ENCODE peak calls at places on chromosomes 13 and 19, in seven cellular contexts. O, P, Y, B, Z, X and I are unnamed samples.

GRCh38 chr13:111114362-111115050 is 604 bp upstream of the ARHGEF7 start:
- DNase-seq in O (no peak), P (peak), Y (peak), B (no peak), Z (no peak), X (peak), I (peak)

GRCh38 chr13:37640499-37640898 is 41.9 kb upstream of the POSTN start:
- DNase-seq in O (no peak), P (peak), Y (no peak), B (no peak), Z (peak), X (no peak), I (no peak)

GRCh38 chr13:99894105-99894504 is 77.5 kb downstream of the ZIC5 start:
- DNase-seq in O (no peak), P (no peak), Y (no peak), B (no peak), Z (no peak), X (no peak), I (peak)

GRCh38 chr13:62696490-62696889 is 1280.8 kb upstream of the PCDH20 start:
- DNase-seq in O (no peak), P (no peak), Y (no peak), B (no peak), Z (no peak), X (no peak), I (no peak)

GRCh38 chr19:789473-790052 is 7.7 kb upstream of the PTBP1 start:
- DNase-seq in O (no peak), P (no peak), Y (peak), B (no peak), Z (no peak), X (no peak), I (no peak)

GRCh38 chr19:15378529-15379082 is 981 bp downstream of the AKAP8 start:
- DNase-seq in O (no peak), P (peak), Y (no peak), B (peak), Z (peak), X (no peak), I (peak)

GRCh38 chr13:106566682-106567420 is 1.1 kb downstream of the ARGLU1 start:
- DNase-seq in O (no peak), P (peak), Y (peak), B (peak), Z (peak), X (no peak), I (peak)

GRCh38 chr13:107817652-107818287 is 397.6 kb downstream of the LIG4 start:
- DNase-seq in O (no peak), P (no peak), Y (no peak), B (no peak), Z (no peak), X (no peak), I (no peak)

GRCh38 chr13:102286326-102286725 is 115.5 kb downstream of the FGF14 start:
- DNase-seq in O (no peak), P (peak), Y (no peak), B (no peak), Z (peak), X (no peak), I (no peak)

GRCh38 chr13:28401303-28402056 is 93.4 kb downstream of the FLT1 start:
- DNase-seq in O (no peak), P (no peak), Y (no peak), B (no peak), Z (no peak), X (no peak), I (peak)

GRCh38 chr13:86445584-86446140 is 646.4 kb upstream of the SLITRK6 start:
- DNase-seq in O (no peak), P (no peak), Y (no peak), B (no peak), Z (no peak), X (no peak), I (no peak)

GRCh38 chr19:40143612-40144011 is 47.6 kb upstream of the MAP3K10 start:
- DNase-seq in O (no peak), P (no peak), Y (no peak), B (no peak), Z (no peak), X (no peak), I (peak)

GRCh38 chr13:92158335-92158734 is 759.9 kb downstream of the GPC5 start:
- DNase-seq in O (no peak), P (peak), Y (no peak), B (no peak), Z (no peak), X (no peak), I (no peak)

GRCh38 chr13:73129023-73129422 is 70.2 kb downstream of the KLF5 start:
- DNase-seq in O (no peak), P (no peak), Y (no peak), B (peak), Z (no peak), X (no peak), I (no peak)

GRCh38 chr13:78160793-78161192 is 242.2 kb upstream of the EDNRB start:
- DNase-seq in O (no peak), P (peak), Y (no peak), B (no peak), Z (no peak), X (no peak), I (peak)

GRCh38 chr13:110696776-110697175 is 9.1 kb downstream of the CARS2 start:
- DNase-seq in O (no peak), P (no peak), Y (no peak), B (no peak), Z (no peak), X (no peak), I (no peak)

GRCh38 chr13:33213797-33214196 is 71.8 kb downstream of the STARD13 start:
- DNase-seq in O (no peak), P (peak), Y (no peak), B (no peak), Z (no peak), X (no peak), I (no peak)

GRCh38 chr13:37105251-37105714 is at the start of gene CSNK1A1L:
- DNase-seq in O (no peak), P (no peak), Y (no peak), B (no peak), Z (no peak), X (no peak), I (no peak)

GRCh38 chr13:30115257-30115600 is 192.1 kb downstream of the KATNAL1 start:
- DNase-seq in O (no peak), P (no peak), Y (no peak), B (no peak), Z (no peak), X (no peak), I (no peak)
- TF ChIP-seq CTCF in O (peak), P (no peak), Y (no peak), B (peak), Z (peak), X (no peak), I (no peak)

GRCh38 chr19:50720921-50721291 is 1.3 kb upstream of the SHANK1 start:
- DNase-seq in O (no peak), P (peak), Y (no peak), B (no peak), Z (no peak), X (no peak), I (no peak)
- TF ChIP-seq CTCF in O (no peak), P (no peak), Y (peak), B (no peak), Z (no peak), X (no peak), I (no peak)

GRCh38 chr13:51832471-51833152 is 12.4 kb downstream of the TMEM272 start:
- DNase-seq in O (peak), P (peak), Y (peak), B (no peak), Z (no peak), X (no peak), I (peak)
- TF ChIP-seq CTCF in O (peak), P (peak), Y (peak), B (no peak), Z (no peak), X (peak), I (peak)

GRCh38 chr13:27298849-27299248 is 28.2 kb downstream of the RASL11A start:
- DNase-seq in O (no peak), P (no peak), Y (no peak), B (no peak), Z (no peak), X (no peak), I (no peak)
- TF ChIP-seq CTCF in O (no peak), P (no peak), Y (no peak), B (no peak), Z (no peak), X (no peak), I (no peak)

DNA sequence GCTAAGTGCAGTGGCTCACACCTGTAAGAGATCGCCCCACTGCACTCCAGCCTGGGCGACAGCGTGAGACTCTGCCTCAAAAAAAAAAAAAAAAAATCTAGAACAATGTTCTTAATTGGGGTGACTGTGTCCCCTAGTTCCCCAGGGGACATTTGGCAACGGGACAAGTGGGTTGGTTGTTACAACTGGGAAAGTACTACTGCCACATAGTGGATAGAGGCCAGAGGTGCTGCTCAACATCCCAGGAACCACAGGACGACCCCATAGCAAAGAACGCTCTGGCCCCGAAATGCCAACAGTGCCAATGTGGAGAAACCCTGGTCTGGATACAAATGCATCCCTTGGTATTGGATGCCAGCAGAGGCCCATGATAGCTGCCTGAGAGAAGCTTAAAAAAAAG is 11.8 kb downstream of the NLRP12 start:
- DNase-seq in O (no peak), P (no peak), Y (peak), B (no peak), Z (no peak), X (no peak), I (no peak)
- TF ChIP-seq CTCF in O (no peak), P (no peak), Y (peak), B (no peak), Z (no peak), X (no peak), I (no peak)

GRCh38 chr13:105412171-105412570 is 1123.3 kb downstream of the EFNB2 start:
- DNase-seq in O (no peak), P (peak), Y (no peak), B (no peak), Z (no peak), X (no peak), I (no peak)

GRCh38 chr13:105414639-105415038 is 1120.8 kb downstream of the EFNB2 start:
- DNase-seq in O (no peak), P (no peak), Y (no peak), B (no peak), Z (no peak), X (no peak), I (no peak)

GRCh38 chr13:105406551-105406950 is 1128.9 kb downstream of the EFNB2 start:
- DNase-seq in O (no peak), P (no peak), Y (no peak), B (no peak), Z (no peak), X (no peak), I (no peak)

GRCh38 chr13:105410602-105411001 is 1124.9 kb downstream of the EFNB2 start:
- DNase-seq in O (no peak), P (peak), Y (peak), B (peak), Z (no peak), X (no peak), I (no peak)
- TF ChIP-seq CTCF in O (no peak), P (peak), Y (peak), B (peak), Z (peak), X (peak), I (peak)